ENCODE peak calls at places on chromosome 13, in four cellular contexts. One of them, this sample, is unnamed.

GRCh38 chr13:35824395-35824794 is 306.8 kb downstream of the DCLK1 start:
- DNase-seq in esophagus squamous epithelium: no peak
- DNase-seq in A549: no peak
- DNase-seq in neural progenitor cell: no peak
- DNase-seq in this sample: no peak

GRCh38 chr13:44810067-44810840 is 179.0 kb downstream of the NUFIP1 start:
- DNase-seq in esophagus squamous epithelium: no peak
- DNase-seq in A549: peak; percentile 19
- DNase-seq in neural progenitor cell: no peak
- DNase-seq in this sample: no peak

GRCh38 chr13:74288361-74288911 is 154.2 kb upstream of the KLF12 start:
- DNase-seq in esophagus squamous epithelium: no peak
- DNase-seq in A549: no peak
- DNase-seq in neural progenitor cell: peak; percentile 13
- DNase-seq in this sample: no peak

GRCh38 chr13:27792393-27793218 is at the start of gene GSX1:
- DNase-seq in esophagus squamous epithelium: no peak
- DNase-seq in A549: peak; percentile 45
- DNase-seq in neural progenitor cell: peak; percentile 96
- DNase-seq in this sample: no peak

GRCh38 chr13:52851153-52851962 is 2.9 kb upstream of the PCDH8 start:
- DNase-seq in esophagus squamous epithelium: no peak
- DNase-seq in A549: no peak
- DNase-seq in neural progenitor cell: peak; percentile 97
- DNase-seq in this sample: no peak

GRCh38 chr13:49436890-49437289 is 7.0 kb downstream of the CAB39L start:
- DNase-seq in esophagus squamous epithelium: no peak
- DNase-seq in A549: peak; percentile 34
- DNase-seq in neural progenitor cell: no peak
- DNase-seq in this sample: no peak

GRCh38 chr13:97307882-97308624 is 85.9 kb downstream of the MBNL2 start:
- DNase-seq in esophagus squamous epithelium: no peak
- DNase-seq in A549: peak; percentile 70
- DNase-seq in neural progenitor cell: peak; percentile 50
- DNase-seq in this sample: no peak

GRCh38 chr13:106619688-106620555 is 52.0 kb upstream of the ARGLU1 start:
- DNase-seq in esophagus squamous epithelium: no peak
- DNase-seq in A549: peak; percentile 51
- DNase-seq in neural progenitor cell: peak; percentile 79
- DNase-seq in this sample: peak; percentile 84

GRCh38 chr13:83365723-83366122 is 516.6 kb downstream of the SLITRK1 start:
- DNase-seq in esophagus squamous epithelium: no peak
- DNase-seq in A549: no peak
- DNase-seq in neural progenitor cell: no peak
- DNase-seq in this sample: no peak

GRCh38 chr13:92807343-92807742 is 419.3 kb upstream of the GPC6 start:
- DNase-seq in esophagus squamous epithelium: no peak
- DNase-seq in A549: no peak
- DNase-seq in neural progenitor cell: no peak
- DNase-seq in this sample: no peak

GRCh38 chr13:37481005-37481857 is 117.3 kb downstream of the POSTN start:
- DNase-seq in esophagus squamous epithelium: no peak
- DNase-seq in A549: no peak
- DNase-seq in neural progenitor cell: no peak
- DNase-seq in this sample: no peak

GRCh38 chr13:109785141-109785891 is 1.1 kb downstream of the IRS2 start:
- DNase-seq in esophagus squamous epithelium: no peak
- DNase-seq in A549: peak; percentile 62
- DNase-seq in neural progenitor cell: peak; percentile 66
- DNase-seq in this sample: no peak

GRCh38 chr13:114090476-114090875 is 41.9 kb downstream of the RASA3 start:
- DNase-seq in esophagus squamous epithelium: no peak
- DNase-seq in A549: no peak
- DNase-seq in neural progenitor cell: no peak
- DNase-seq in this sample: no peak

GRCh38 chr13:37716395-37716794 is 117.8 kb upstream of the POSTN start:
- DNase-seq in esophagus squamous epithelium: no peak
- DNase-seq in A549: no peak
- DNase-seq in neural progenitor cell: no peak
- DNase-seq in this sample: no peak

GRCh38 chr13:113167575-113167974 is 9.1 kb downstream of the PROZ start:
- DNase-seq in esophagus squamous epithelium: no peak
- DNase-seq in A549: no peak
- DNase-seq in neural progenitor cell: no peak
- DNase-seq in this sample: no peak

GRCh38 chr13:97224544-97225324 is 2.6 kb downstream of the MBNL2 start:
- DNase-seq in esophagus squamous epithelium: no peak
- DNase-seq in A549: no peak
- DNase-seq in neural progenitor cell: no peak
- DNase-seq in this sample: no peak

GRCh38 chr13:71087006-71087405 is 780.0 kb downstream of the DACH1 start:
- DNase-seq in esophagus squamous epithelium: no peak
- DNase-seq in A549: no peak
- DNase-seq in neural progenitor cell: no peak
- DNase-seq in this sample: no peak

GRCh38 chr13:41756198-41756885 is 204.6 kb downstream of the VWA8 start:
- DNase-seq in esophagus squamous epithelium: no peak
- DNase-seq in A549: no peak
- DNase-seq in neural progenitor cell: no peak
- DNase-seq in this sample: no peak